ENCODE peak calls at places on chromosomes 11 and 22, in four cellular contexts. Y is cardiac muscle cell, M is heart left ventricle, J is left ventricle myocardium inferior. A is an unnamed sample. For H3K4me1, the result is how much of the 10 kb centered on the place peaks cover.

GRCh38 chr22:20807315-20807752 is 33.4 kb downstream of the SERPIND1 start:
- DNase-seq in Y (peak), M (no peak), J (no peak), A (no peak)

GRCh38 chr22:44399196-44399837 is 86.6 kb upstream of the SHISAL1 start:
- DNase-seq in Y (no peak), M (peak), J (no peak), A (no peak)

GRCh38 chr11:6655020-6655789 is 404 bp downstream of the DCHS1 start:
- DNase-seq in Y (peak), M (peak), J (no peak), A (peak)

GRCh38 chr11:86608251-86608799 is 64.1 kb downstream of the ME3 start:
- DNase-seq in Y (peak), M (peak), J (peak), A (peak)

GRCh38 chr11:47869548-47870393 is 21.6 kb upstream of the NUP160 start:
- DNase-seq in Y (no peak), M (no peak), J (no peak), A (no peak)

GRCh38 chr11:26649884-26650283 is 72.0 kb downstream of the SLC5A12 start:
- DNase-seq in Y (peak), M (no peak), J (no peak), A (no peak)

GRCh38 chr11:76380161-76380976 is 563 bp downstream of the THAP12 start:
- DNase-seq in Y (peak), M (peak), J (no peak), A (no peak)

GRCh38 chr11:92224394-92225205 is at the start of gene FAT3:
- DNase-seq in Y (peak), M (peak), J (no peak), A (peak)

GRCh38 chr11:117843666-117844484 is 19.3 kb upstream of the FXYD2 start:
- DNase-seq in Y (peak), M (peak), J (peak), A (peak)

GRCh38 chr11:48091426-48092102 is 111.2 kb downstream of the PTPRJ start:
- DNase-seq in Y (no peak), M (no peak), J (no peak), A (no peak)

GRCh38 chr11:12329797-12330196 is 47.6 kb upstream of the PARVA start:
- DNase-seq in Y (no peak), M (no peak), J (no peak), A (no peak)

GRCh38 chr11:103961010-103961409 is 75.4 kb upstream of the DDI1 start:
- DNase-seq in Y (peak), M (no peak), J (no peak), A (no peak)

GRCh38 chr22:26918236-26918635 is 260.8 kb downstream of the MIAT start:
- DNase-seq in Y (no peak), M (no peak), J (no peak), A (no peak)
- H3K4me3 ChIP-seq in Y (no peak), M (no peak), J (no peak), A (no peak)

GRCh38 chr22:40429481-40429880 is 59.1 kb downstream of the SGSM3 start:
- DNase-seq in Y (no peak), M (no peak), J (no peak), A (no peak)

GRCh38 chr22:40423882-40424640 is 53.7 kb downstream of the SGSM3 start:
- DNase-seq in Y (no peak), M (no peak), J (peak), A (no peak)

GRCh38 chr22:40428796-40429195 is 58.4 kb downstream of the SGSM3 start:
- DNase-seq in Y (no peak), M (no peak), J (no peak), A (no peak)

GRCh38 chr22:40425082-40425481 is 54.7 kb downstream of the SGSM3 start:
- DNase-seq in Y (no peak), M (no peak), J (peak), A (no peak)

GRCh38 chr22:40426671-40427070 is 56.3 kb downstream of the SGSM3 start:
- DNase-seq in Y (no peak), M (no peak), J (no peak), A (no peak)
- H3K4me1 ChIP-seq in Y (under half), M (under half), J (under half), A (under half)

GRCh38 chr11:93663021-93663420 is 1.5 kb downstream of the CEP295 start:
- DNase-seq in Y (no peak), M (no peak), J (no peak), A (no peak)
- H3K4me3 ChIP-seq in Y (no peak), M (no peak), J (no peak), A (no peak)

GRCh38 chr11:67276821-67277230 is 10.6 kb downstream of the GRK2 start:
- DNase-seq in Y (peak), M (peak), J (no peak), A (no peak)
- H3K4me1 ChIP-seq in Y (under half), M (half or more), J (half or more), A (under half)

GRCh38 chr11:22433517-22433916 is 95.3 kb downstream of the SLC17A6 start:
- DNase-seq in Y (no peak), M (no peak), J (no peak), A (no peak)

GRCh38 chr11:22430286-22430685 is 92.1 kb downstream of the SLC17A6 start:
- DNase-seq in Y (no peak), M (no peak), J (no peak), A (no peak)

GRCh38 chr11:22432331-22433065 is 94.3 kb downstream of the SLC17A6 start:
- DNase-seq in Y (peak), M (peak), J (peak), A (peak)

GRCh38 chr11:22431074-22431473 is 92.9 kb downstream of the SLC17A6 start:
- DNase-seq in Y (no peak), M (no peak), J (no peak), A (no peak)

GRCh38 chr11:22433066-22433450 is 94.9 kb downstream of the SLC17A6 start:
- DNase-seq in Y (no peak), M (no peak), J (no peak), A (no peak)
- H3K4me3 ChIP-seq in Y (no peak), M (peak), J (peak), A (peak)

DNA sequence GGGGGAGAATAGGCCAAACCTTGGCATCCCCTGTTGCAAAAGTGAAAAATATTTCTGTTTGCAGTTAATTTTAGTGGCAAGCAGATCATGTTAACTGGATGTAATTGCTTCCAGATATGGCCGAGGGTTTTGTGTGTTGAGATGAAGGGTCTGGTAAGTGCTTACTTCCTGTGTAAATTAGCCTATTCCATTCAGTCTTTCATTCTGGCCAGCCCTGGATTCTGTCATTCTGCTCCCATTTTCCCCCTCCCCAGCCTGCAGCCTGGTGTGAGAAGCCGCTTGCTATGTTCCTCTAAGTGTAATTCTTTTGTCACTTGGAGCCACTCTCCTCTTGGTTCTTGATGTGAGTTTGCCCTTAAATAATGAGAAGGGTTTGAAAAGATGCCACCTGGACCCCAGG is 17.5 kb downstream of the ZBTB16 start:
- DNase-seq in Y (no peak), M (no peak), J (no peak), A (no peak)
- H3K4me1 ChIP-seq in Y (under half), M (half or more), J (half or more), A (half or more)

GRCh38 chr11:131993291-131993690 is 622.9 kb downstream of the NTM start:
- DNase-seq in Y (no peak), M (no peak), J (no peak), A (no peak)

GRCh38 chr11:131999084-131999483 is 628.7 kb downstream of the NTM start:
- DNase-seq in Y (peak), M (no peak), J (no peak), A (no peak)

GRCh38 chr11:131999955-132000354 is 629.5 kb downstream of the NTM start:
- DNase-seq in Y (no peak), M (no peak), J (no peak), A (no peak)

DNA sequence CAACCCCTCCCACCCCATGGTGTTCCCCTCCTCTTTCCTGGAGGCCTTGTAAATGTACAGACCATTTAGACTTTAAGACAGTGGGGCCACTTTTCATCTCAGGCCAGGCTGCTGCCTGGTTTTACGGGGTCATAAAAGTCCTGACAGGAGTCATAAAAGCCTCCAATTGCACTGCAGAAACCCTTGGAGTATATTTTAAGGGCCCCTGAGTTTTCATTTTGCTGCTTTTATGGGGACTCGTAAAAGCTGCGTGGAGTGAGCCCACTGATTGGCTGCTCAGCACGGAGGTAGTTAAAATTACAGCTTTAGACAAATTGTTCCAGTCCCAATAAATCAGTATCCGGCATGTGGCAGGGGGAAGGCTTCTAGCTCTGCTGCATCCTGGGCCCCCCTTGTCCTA is 627.6 kb downstream of the NTM start:
- DNase-seq in Y (no peak), M (no peak), J (no peak), A (no peak)
- H3K4me3 ChIP-seq in Y (no peak), M (no peak), J (no peak), A (no peak)

GRCh38 chr11:74135516-74135840 is 35.3 kb downstream of the C2CD3 start:
- DNase-seq in Y (no peak), M (no peak), J (no peak), A (no peak)

GRCh38 chr11:74138021-74138420 is 32.8 kb downstream of the C2CD3 start:
- DNase-seq in Y (no peak), M (no peak), J (no peak), A (no peak)

GRCh38 chr11:74133416-74133815 is 37.4 kb downstream of the C2CD3 start:
- DNase-seq in Y (no peak), M (no peak), J (no peak), A (no peak)

GRCh38 chr11:74138572-74138971 is 32.2 kb downstream of the C2CD3 start:
- DNase-seq in Y (peak), M (peak), J (no peak), A (no peak)

DNA sequence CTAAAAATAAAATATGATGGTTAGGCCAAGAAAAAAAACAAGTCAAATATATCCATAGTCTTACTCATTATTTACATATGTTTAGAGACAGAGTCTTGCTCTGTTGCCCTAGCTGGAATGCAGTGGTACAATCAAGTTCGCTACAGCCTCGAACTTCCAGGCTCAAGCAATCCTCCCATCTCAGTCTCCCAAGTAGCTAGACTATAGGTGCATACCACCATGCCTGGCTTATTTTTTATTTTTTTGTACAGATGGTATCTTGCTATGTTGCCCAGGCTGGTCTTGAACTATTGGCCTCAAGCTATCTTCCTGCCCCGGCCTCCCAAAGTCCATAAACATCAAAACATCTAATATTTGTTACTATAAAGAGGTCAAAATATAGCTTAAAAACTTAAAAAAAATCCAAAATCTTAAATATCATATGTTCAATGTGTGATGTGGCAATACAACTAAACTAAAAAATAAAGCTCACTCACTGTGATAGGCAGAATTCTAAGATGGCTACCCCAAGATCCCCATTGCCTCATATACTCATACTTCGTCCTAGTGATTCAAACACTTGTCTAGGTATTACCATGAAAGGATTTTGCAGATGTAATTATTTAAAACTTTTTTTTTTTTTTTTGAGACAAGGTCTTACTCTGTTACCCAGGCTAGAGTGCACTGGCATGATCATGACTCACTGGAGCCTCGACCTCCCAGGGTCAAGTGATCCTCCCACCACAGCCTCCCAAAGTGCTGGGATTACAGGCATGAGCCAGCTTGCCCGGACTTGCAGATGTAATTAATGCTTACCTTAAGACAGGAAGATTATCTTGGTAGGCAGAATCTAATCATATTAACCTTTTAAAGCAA is 35.9 kb downstream of the C2CD3 start:
- DNase-seq in Y (no peak), M (no peak), J (no peak), A (no peak)
- H3K4me1 ChIP-seq in Y (under half), M (under half), J (under half), A (under half)

GRCh38 chr11:96332236-96332761 is 10.7 kb downstream of the MAML2 start:
- DNase-seq in Y (no peak), M (no peak), J (no peak), A (no peak)
- H3K4me3 ChIP-seq in Y (no peak), M (no peak), J (no peak), A (no peak)